ENCODE peak calls at places on chromosomes 16 and 17, in four cellular contexts. K is colonic mucosa, T is DND-41, H is tibial nerve. Q is an unnamed sample. For H3K27me3, the result is how much of the 10 kb centered on the place peaks cover.

GRCh38 chr17:46771601-46772012 is 46.9 kb downstream of the WNT3 start:
- DNase-seq in K (no peak), T (peak), H (no peak), Q (no peak)

GRCh38 chr16:11056989-11057645 is 112.8 kb downstream of the CLEC16A start:
- DNase-seq in K (no peak), T (no peak), H (no peak), Q (no peak)

GRCh38 chr17:63973247-63973646 is 529 bp upstream of the SCN4A start:
- DNase-seq in K (no peak), T (no peak), H (no peak), Q (no peak)

GRCh38 chr17:28493467-28493866 is 12.7 kb upstream of the FOXN1 start:
- DNase-seq in K (no peak), T (no peak), H (no peak), Q (no peak)

GRCh38 chr17:35726609-35727460 is 4.6 kb upstream of the RASL10B start:
- DNase-seq in K (peak), T (no peak), H (peak), Q (no peak)

GRCh38 chr16:84045818-84046470 is 3.3 kb upstream of the SLC38A8 start:
- DNase-seq in K (no peak), T (no peak), H (no peak), Q (no peak)

GRCh38 chr16:81551821-81552304 is 107.3 kb downstream of the CMIP start:
- DNase-seq in K (no peak), T (no peak), H (no peak), Q (no peak)

GRCh38 chr17:20151174-20151573 is 142.0 kb downstream of the SPECC1 start:
- DNase-seq in K (no peak), T (no peak), H (no peak), Q (no peak)

GRCh38 chr17:61139219-61139618 is 260.4 kb upstream of the TBX2 start:
- DNase-seq in K (peak), T (peak), H (no peak), Q (peak)

GRCh38 chr17:28738680-28739384 is 5.0 kb upstream of the TRAF4 start:
- DNase-seq in K (no peak), T (peak), H (no peak), Q (no peak)

GRCh38 chr16:5498562-5498961 is 401.0 kb upstream of the EEF2KMT start:
- DNase-seq in K (no peak), T (no peak), H (no peak), Q (no peak)

GRCh38 chr17:4221163-4221562 is 42.6 kb downstream of the ANKFY1 start:
- DNase-seq in K (no peak), T (no peak), H (no peak), Q (no peak)

GRCh38 chr16:85912271-85912974 is 13.5 kb downstream of the IRF8 start:
- DNase-seq in K (no peak), T (no peak), H (peak), Q (no peak)

DNA sequence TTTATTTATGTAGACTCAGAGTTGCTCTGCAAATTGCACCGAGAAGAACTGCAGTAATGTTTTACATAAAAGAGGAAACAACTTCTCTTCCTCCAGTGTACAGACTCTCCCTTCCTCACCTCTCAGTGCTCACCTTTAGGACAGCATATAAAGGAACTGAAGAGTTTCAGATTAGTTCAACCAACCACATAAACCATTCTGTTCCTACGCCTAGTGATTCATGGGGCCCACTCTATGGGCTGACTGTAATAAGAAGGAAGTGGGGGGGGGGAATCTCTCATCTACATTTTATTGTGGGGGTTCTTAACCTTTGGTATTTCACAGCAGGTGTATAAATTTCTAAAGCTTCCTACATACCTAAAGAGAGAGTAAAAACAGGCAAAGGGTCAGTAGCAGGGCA is 18.3 kb downstream of the ZSWIM7 start:
- DNase-seq in K (no peak), T (no peak), H (no peak), Q (no peak)
- H3K27ac ChIP-seq in K (peak), T (no peak), H (no peak), Q (no peak)

GRCh38 chr17:76983431-76983830 is 115.2 kb downstream of the MGAT5B start:
- DNase-seq in K (no peak), T (no peak), H (no peak), Q (no peak)

GRCh38 chr17:76981545-76982295 is 113.5 kb downstream of the MGAT5B start:
- DNase-seq in K (no peak), T (no peak), H (no peak), Q (no peak)

GRCh38 chr17:76982408-76983074 is 114.3 kb downstream of the MGAT5B start:
- DNase-seq in K (no peak), T (peak), H (no peak), Q (peak)

GRCh38 chr17:76986318-76986717 is 118.1 kb downstream of the MGAT5B start:
- DNase-seq in K (no peak), T (no peak), H (no peak), Q (no peak)

DNA sequence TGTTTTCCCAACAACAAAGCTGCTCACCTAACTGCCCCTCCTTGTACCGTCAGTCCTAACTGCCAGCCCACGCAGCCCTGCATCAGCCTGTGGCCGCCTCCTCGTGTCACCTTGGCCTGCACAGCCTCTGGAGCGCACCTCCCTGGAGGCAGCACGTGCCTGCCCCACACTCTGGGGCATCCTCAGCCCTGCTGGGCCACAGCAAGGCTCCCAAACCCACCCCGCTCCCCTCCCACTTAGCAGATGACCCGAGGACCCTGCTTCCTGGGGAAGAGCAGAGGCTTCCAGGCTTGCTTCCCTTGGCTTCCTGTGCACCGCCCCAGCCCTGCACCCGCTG is 114.8 kb downstream of the MGAT5B start:
- DNase-seq in K (no peak), T (no peak), H (no peak), Q (no peak)
- H3K27me3 ChIP-seq in K (under half), T (under half), H (under half), Q (under half)

DNA sequence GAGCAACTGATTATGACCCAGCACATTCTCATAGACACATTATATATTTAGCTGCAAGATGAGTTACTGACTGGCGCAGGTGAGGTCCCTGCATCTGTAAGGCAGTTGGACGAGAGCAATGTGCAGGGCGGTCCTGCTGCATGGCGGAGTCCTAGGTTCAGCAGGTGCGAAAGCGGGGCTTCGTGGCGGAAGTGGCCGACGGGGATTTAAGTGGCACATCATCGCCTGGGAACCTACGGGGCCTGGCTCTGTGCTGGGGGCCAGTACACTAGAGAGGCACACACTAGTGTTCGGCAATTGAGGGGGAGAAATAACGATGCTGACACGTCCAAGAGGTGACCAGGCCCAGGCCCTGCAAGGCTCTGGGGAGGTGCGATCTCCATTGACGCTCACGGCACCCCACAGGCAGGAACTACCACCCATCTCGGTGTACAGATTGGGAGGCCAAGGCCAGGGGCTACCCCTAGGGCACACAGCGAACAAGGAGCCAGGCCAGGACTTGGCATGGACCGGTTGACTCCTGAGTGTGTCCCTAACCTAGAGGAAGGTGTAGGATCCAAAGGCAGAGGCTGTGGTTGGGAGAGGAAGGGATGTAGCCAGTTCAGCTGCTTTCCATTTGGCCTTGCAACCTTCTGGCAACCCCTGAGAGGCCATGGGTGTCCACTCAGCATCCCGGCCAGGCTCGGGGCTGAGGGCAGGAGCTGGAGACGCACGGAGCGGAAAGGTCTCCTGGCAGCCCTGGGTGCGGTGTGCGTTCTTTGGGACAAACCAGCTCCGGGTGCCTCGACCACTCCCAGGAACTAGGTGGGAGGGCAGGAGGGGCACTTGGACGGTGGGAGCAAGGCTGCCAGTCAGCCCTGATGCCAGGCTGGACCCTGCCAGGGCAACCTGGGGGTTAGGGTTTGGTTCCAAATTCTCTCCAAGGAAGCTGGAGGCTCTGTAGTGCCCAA is 103.9 kb upstream of the CREBBP start:
- DNase-seq in K (no peak), T (no peak), H (no peak), Q (no peak)
- H3K27ac ChIP-seq in K (no peak), T (no peak), H (no peak), Q (no peak)

GRCh38 chr16:51155199-51155607 is 4.1 kb upstream of the SALL1 start:
- DNase-seq in K (no peak), T (no peak), H (no peak), Q (no peak)
- H3K27me3 ChIP-seq in K (under half), T (under half), H (half or more), Q (under half)

DNA sequence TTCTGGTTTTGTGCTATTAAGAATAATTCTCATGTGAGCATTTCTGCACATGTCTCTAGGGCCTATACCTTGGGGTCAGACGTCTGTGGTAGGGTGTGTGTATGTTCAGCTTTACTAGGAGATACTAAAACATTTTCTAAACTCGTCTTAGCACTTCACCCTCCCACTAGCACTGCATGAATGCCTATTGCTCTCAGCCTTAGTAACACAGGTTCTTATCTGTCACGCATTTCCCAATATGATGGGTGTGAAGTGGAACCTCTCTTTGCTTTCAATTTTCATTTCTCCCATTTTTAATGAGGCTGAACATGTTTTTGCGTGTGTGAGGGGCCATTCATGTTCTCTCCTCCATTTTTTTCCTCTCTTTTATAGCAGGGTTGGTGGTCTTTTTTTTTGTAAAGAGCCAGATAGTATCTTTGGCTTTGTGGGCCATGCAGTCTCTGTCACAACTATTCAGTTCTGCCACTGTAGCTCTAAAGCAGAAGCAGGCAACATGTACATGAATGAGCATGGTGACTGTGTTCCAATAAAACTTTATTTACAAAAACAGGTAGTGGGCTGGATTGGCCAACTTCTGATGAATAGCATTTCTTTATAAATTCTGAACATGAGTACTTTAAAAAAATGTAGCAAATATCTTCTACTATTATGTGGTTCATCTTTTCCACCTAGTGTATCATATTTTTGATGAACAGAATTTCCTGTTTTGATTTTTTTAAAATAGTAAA is 354.0 kb downstream of the XYLT1 start:
- DNase-seq in K (no peak), T (no peak), H (no peak), Q (no peak)
- H3K27ac ChIP-seq in K (no peak), T (no peak), H (no peak), Q (no peak)

GRCh38 chr17:48296453-48296852 is 133.6 kb downstream of the SKAP1 start:
- DNase-seq in K (no peak), T (no peak), H (no peak), Q (no peak)
- H3K27me3 ChIP-seq in K (under half), T (half or more), H (under half), Q (under half)

DNA sequence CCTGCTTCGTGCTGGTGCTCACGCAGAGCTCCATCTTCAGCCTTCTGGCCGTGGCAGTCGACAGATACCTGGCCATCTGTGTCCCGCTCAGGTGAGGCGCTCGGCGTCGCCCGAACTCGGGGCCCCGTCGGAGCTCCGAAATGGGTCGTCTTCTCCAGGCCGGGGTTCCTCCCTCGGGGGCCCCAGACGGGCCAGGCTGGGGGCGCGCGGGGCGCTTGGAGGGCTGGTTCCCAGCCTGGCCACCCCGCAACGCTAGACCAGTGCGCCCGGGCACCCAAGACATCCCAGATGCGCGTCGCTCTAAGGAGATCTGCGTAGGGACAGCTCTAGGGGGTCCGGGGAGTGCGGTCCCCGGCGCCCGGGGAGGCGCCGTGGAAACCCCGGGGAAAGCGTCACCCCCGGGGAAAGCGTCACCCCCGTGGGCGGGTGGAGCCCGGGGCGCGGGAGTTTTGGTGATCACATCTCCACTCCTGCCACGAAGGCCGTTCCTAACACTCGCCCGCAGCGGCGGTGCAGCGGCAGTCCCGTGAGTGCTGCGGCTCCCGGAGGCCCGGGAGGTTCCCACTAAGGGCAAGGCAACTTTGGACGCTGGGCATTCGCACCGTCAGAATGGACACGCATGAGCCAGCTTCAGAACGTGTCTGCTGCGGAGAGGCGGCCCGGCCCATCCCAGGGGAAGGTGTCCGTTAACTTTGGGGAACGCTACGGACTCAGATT is 721 bp downstream of the ADORA2B start:
- DNase-seq in K (peak), T (no peak), H (no peak), Q (no peak)
- H3K27ac ChIP-seq in K (peak), T (no peak), H (peak), Q (no peak)

DNA sequence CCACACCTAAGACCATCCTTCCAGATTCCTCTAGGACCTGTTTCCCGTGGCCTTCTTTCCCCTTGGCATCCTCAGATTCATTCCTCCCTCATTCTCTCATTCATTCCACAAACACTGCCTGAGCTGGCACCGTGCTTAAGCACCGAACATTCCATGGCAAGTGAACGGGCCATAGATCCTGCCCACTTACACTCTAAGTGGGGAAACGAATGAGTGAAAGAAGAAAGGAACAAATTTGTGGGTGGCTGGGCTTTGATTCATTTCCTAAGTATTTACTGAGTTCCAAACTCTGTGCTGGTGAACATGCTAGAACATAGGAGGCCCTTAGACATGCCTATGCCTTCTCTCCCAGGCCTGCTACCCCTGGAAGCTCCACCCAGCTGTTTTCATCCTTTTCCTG is 30.0 kb downstream of the SRCIN1 start:
- DNase-seq in K (no peak), T (no peak), H (no peak), Q (no peak)
- H3K27me3 ChIP-seq in K (under half), T (half or more), H (half or more), Q (under half)

GRCh38 chr17:82844796-82845162 is 5.0 kb upstream of the ZNF750 start:
- DNase-seq in K (no peak), T (no peak), H (no peak), Q (no peak)
- H3K27ac ChIP-seq in K (no peak), T (no peak), H (peak), Q (no peak)

Q was measured in naive thymus-derived CD4-positive, alpha-beta T cell.